ENCODE peak calls at places on chromosomes 16 and 17, in four cellular contexts. R is GM12878, N is HepG2, L is A549. G is an unnamed sample.

GRCh38 chr16:87058728-87059250 is 258.4 kb downstream of the C16orf95 start:
- DNase-seq in R (no peak), N (no peak), L (no peak), G (no peak)

GRCh38 chr16:51853586-51853985 is 693.4 kb downstream of the TOX3 start:
- DNase-seq in R (no peak), N (no peak), L (no peak), G (no peak)

GRCh38 chr17:72305964-72306551 is 185.2 kb downstream of the SOX9 start:
- DNase-seq in R (no peak), N (no peak), L (no peak), G (no peak)

GRCh38 chr16:62018301-62019060 is 17.8 kb downstream of the CDH8 start:
- DNase-seq in R (no peak), N (no peak), L (no peak), G (no peak)

GRCh38 chr16:23835390-23836077 is at the start of gene PRKCB:
- DNase-seq in R (no peak), N (no peak), L (peak), G (peak)

GRCh38 chr17:14214271-14214670 is 22.4 kb downstream of the CDRT15 start:
- DNase-seq in R (no peak), N (no peak), L (no peak), G (no peak)

GRCh38 chr16:48064971-48065370 is 90.8 kb downstream of the ABCC12 start:
- DNase-seq in R (no peak), N (no peak), L (no peak), G (no peak)

GRCh38 chr17:81984773-81985410 is 7.5 kb downstream of the ASPSCR1 start:
- DNase-seq in R (no peak), N (no peak), L (no peak), G (no peak)

GRCh38 chr17:42315402-42316156 is 27.3 kb downstream of the STAT5A start:
- DNase-seq in R (peak), N (no peak), L (no peak), G (peak)

GRCh38 chr16:57938936-57939871 is 31.7 kb downstream of the CNGB1 start:
- DNase-seq in R (no peak), N (peak), L (peak), G (no peak)

GRCh38 chr16:54926166-54926838 is 4.4 kb upstream of the IRX5 start:
- DNase-seq in R (no peak), N (no peak), L (no peak), G (no peak)

GRCh38 chr17:34683390-34683789 is 104.0 kb downstream of the TMEM132E start:
- DNase-seq in R (no peak), N (no peak), L (no peak), G (no peak)

GRCh38 chr17:17132746-17133145 is 73.4 kb downstream of the PLD6 start:
- DNase-seq in R (no peak), N (no peak), L (no peak), G (no peak)

GRCh38 chr17:11144358-11145233 is 96.4 kb upstream of the SHISA6 start:
- DNase-seq in R (no peak), N (peak), L (peak), G (peak)

GRCh38 chr16:86931410-86931941 is 353.1 kb downstream of the FOXL1 start:
- DNase-seq in R (no peak), N (no peak), L (no peak), G (peak)

GRCh38 chr17:41773731-41774193 is 12.7 kb downstream of the JUP start:
- DNase-seq in R (no peak), N (no peak), L (no peak), G (no peak)

GRCh38 chr16:22001591-22001990 is 675 bp upstream of the PDZD9 start:
- DNase-seq in R (no peak), N (no peak), L (no peak), G (no peak)

GRCh38 chr16:17439580-17439979 is 31.2 kb downstream of the XYLT1 start:
- DNase-seq in R (no peak), N (no peak), L (no peak), G (no peak)

GRCh38 chr17:5019475-5019956 is 15.7 kb downstream of the SLC52A1 start:
- DNase-seq in R (no peak), N (no peak), L (no peak), G (peak)

GRCh38 chr17:79843475-79843916 is 4.3 kb upstream of the CBX4 start:
- DNase-seq in R (no peak), N (no peak), L (no peak), G (no peak)

GRCh38 chr16:14013571-14014283 is 57.4 kb upstream of the MRTFB start:
- DNase-seq in R (no peak), N (peak), L (peak), G (no peak)

GRCh38 chr17:57242148-57242547 is 14.2 kb upstream of the MSI2 start:
- DNase-seq in R (no peak), N (no peak), L (no peak), G (no peak)

GRCh38 chr16:6836771-6837170 is 495.9 kb upstream of the RBFOX1 start:
- DNase-seq in R (no peak), N (no peak), L (no peak), G (no peak)

GRCh38 chr16:2785101-2785991 is 2.0 kb downstream of the PRSS33 start:
- DNase-seq in R (no peak), N (no peak), L (no peak), G (peak)

GRCh38 chr16:14050297-14051027 is 20.7 kb upstream of the MRTFB start:
- DNase-seq in R (no peak), N (no peak), L (peak), G (no peak)

GRCh38 chr16:50560903-50561863 is 13.0 kb downstream of the NKD1 start:
- DNase-seq in R (no peak), N (peak), L (peak), G (no peak)

GRCh38 chr16:75256059-75256870 is 4.8 kb upstream of the BCAR1 start:
- DNase-seq in R (no peak), N (peak), L (no peak), G (peak)

DNA sequence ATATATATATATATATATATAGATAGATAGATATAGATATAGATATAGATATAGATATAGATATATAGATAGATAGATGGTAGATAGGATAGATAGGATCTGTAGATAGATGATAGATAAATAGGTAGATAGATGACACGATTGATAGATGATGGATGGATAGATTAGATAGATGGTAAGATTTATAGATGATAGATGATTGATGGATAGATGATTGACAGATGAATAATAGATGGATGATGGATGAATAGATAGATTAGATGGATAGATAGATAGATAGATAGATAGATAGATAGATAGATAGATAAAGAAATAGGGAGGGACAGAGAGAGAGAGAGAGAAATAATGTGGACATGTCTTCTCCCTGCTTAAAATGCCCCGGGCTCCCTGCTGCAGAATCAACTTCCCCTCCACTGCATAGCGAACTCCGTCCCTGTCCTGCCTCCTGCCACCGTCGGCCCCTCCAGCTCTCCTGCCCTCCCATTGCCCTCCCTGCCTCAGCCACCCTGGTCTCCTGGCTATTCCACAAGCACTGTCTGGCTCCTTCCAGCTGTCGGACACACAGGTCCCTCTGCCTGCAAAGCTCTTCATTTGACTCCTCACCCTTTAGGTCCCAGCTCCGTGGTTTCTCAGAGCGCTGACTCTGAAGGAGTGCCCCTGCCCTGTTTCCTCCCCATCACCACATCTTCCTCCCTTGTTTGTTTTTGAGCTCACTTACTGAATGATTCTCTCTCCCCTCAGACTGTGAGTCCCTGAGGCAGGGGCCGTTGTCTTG is 254.0 kb downstream of the KATNIP start:
- DNase-seq in R (no peak), N (no peak), L (no peak), G (no peak)
- TF ChIP-seq POLR2AphosphoS2 in R (no peak), N (no peak), L (no peak), G (no peak)

DNA sequence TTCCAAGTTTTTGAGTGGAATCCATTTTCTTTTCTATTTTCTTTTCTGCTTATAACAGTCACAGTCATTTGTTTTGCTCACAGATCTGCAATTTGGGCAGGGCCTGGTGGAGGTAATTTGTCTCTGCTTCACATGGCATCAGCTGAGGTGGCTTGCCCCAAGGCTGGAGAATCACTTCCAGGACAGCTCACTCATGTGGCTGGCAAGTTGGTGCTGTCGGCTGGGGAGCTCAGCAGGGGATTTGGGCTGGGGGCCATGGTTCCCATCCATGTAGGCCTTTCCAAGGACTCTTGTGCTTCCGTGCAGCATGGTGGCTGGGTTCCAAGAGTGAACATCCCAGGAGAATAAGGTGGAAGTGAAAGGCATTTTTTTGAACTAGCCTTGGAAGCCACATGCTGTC is 85.7 kb downstream of the MGAT5B start:
- DNase-seq in R (no peak), N (no peak), L (no peak), G (no peak)
- TF ChIP-seq POLR2AphosphoS2 in R (no peak), N (no peak), L (no peak), G (no peak)

GRCh38 chr17:2025622-2026309 is 632 bp upstream of the RTN4RL1 start:
- DNase-seq in R (no peak), N (peak), L (peak), G (peak)
- TF ChIP-seq POLR2AphosphoS2 in R (no peak), N (no peak), L (no peak), G (no peak)

GRCh38 chr17:50288306-50288705 is 14.0 kb downstream of the TMEM92 start:
- DNase-seq in R (no peak), N (no peak), L (no peak), G (no peak)

GRCh38 chr17:50290074-50290702 is 15.9 kb downstream of the TMEM92 start:
- DNase-seq in R (no peak), N (no peak), L (peak), G (no peak)

GRCh38 chr17:50292465-50292864 is 18.2 kb downstream of the TMEM92 start:
- DNase-seq in R (no peak), N (no peak), L (no peak), G (no peak)

GRCh38 chr17:50285941-50286340 is 11.7 kb downstream of the TMEM92 start:
- DNase-seq in R (no peak), N (no peak), L (no peak), G (no peak)

DNA sequence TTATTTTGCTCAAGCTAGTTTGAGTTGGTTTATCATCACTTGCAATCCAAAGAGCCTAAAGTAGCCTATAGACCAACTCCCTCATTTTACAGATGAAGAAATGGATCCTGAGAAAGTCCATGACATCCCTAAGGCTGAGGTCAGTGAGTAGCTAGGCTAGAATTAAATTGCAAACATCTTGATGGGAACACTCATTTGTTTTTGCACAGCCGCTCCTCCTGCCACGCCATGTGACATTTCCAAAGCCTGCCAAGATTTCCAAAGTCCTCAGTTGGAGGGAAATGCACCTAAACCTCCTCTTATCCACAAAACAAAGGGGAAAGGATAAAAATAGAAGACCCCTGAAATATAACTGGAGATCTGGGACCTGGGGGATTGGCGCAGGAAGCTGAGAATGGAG is 15.0 kb downstream of the TMEM92 start:
- DNase-seq in R (no peak), N (no peak), L (no peak), G (no peak)
- TF ChIP-seq POLR2AphosphoS2 in R (no peak), N (no peak), L (no peak), G (no peak)